ENCODE peak calls at places on chromosomes 16 and 17, in five cellular contexts. J is IMR-90, U is cardiac muscle cell, D is HepG2, O is astrocyte of the spinal cord. A is an unnamed sample.
A peak's percentile ranks its signal among the peaks of the same experiment; 100 is the strongest.

GRCh38 chr16:11792404-11793260 is 4.4 kb downstream of the ZC3H7A start:
- DNase-seq in D (peak; percentile 70), U (peak; percentile 48), O (no peak), J (no peak), A (no peak)

GRCh38 chr17:10052414-10052813 is 146.0 kb downstream of the GAS7 start:
- DNase-seq in D (no peak), O (no peak), U (no peak), J (no peak), A (no peak)

GRCh38 chr16:83967838-83968482 is at the start of gene NECAB2:
- DNase-seq in U (peak; percentile 72), J (peak; percentile 8), D (no peak), O (no peak), A (peak; percentile 76)

GRCh38 chr17:29326414-29326813 is 32.5 kb upstream of the NUFIP2 start:
- DNase-seq in D (no peak), O (no peak), J (no peak), U (no peak), A (no peak)

GRCh38 chr16:66344533-66345145 is 21.9 kb upstream of the CDH5 start:
- DNase-seq in J (peak; percentile 48), D (peak; percentile 29), U (peak; percentile 70), O (peak; percentile 51), A (peak; percentile 80)

GRCh38 chr17:46035112-46035818 is 36.2 kb downstream of the STH start:
- DNase-seq in U (no peak), O (peak; percentile 29), D (no peak), J (no peak), A (no peak)

GRCh38 chr17:49513616-49514373 is 18.7 kb downstream of the NGFR start:
- DNase-seq in D (no peak), O (no peak), J (no peak), U (no peak), A (no peak)

GRCh38 chr17:73156887-73157870 is 7.6 kb upstream of the SSTR2 start:
- DNase-seq in D (no peak), J (no peak), U (peak; percentile 61), O (no peak), A (no peak)

GRCh38 chr16:58661199-58661830 is 23.3 kb downstream of the SLC38A7 start:
- DNase-seq in D (peak; percentile 85), J (peak; percentile 91), O (peak; percentile 86), U (peak; percentile 76), A (peak; percentile 83)

GRCh38 chr16:58119509-58119845 is 9.7 kb downstream of the CFAP20 start:
- DNase-seq in J (no peak), D (no peak), U (no peak), O (no peak), A (no peak)

GRCh38 chr16:69077251-69077650 is 28.2 kb upstream of the HAS3 start:
- DNase-seq in D (no peak), J (peak; percentile 38), U (no peak), O (peak; percentile 71), A (peak; percentile 55)

GRCh38 chr17:60471451-60471850 is 49.2 kb downstream of the CHCT1 start:
- DNase-seq in O (no peak), J (no peak), D (no peak), U (no peak), A (no peak)

GRCh38 chr16:24203675-24204074 is 52.5 kb upstream of the CACNG3 start:
- DNase-seq in J (no peak), O (no peak), D (no peak), U (no peak), A (no peak)

GRCh38 chr17:43530303-43531081 is 15.6 kb downstream of the ETV4 start:
- DNase-seq in D (peak; percentile 100), U (peak; percentile 99), J (peak; percentile 93), O (peak; percentile 97), A (peak; percentile 97)

GRCh38 chr16:81850197-81850944 is 71.3 kb downstream of the PLCG2 start:
- DNase-seq in O (no peak), D (no peak), U (no peak), J (no peak), A (no peak)

GRCh38 chr17:29172589-29172988 is 7.6 kb downstream of the MYO18A start:
- DNase-seq in O (no peak), D (no peak), U (no peak), J (no peak), A (no peak)

GRCh38 chr16:85390511-85391174 is 222.5 kb upstream of the GSE1 start:
- DNase-seq in J (peak; percentile 95), O (peak; percentile 85), D (peak; percentile 90), U (no peak), A (peak; percentile 96)

GRCh38 chr16:85574672-85575475 is 38.2 kb upstream of the GSE1 start:
- DNase-seq in O (no peak), J (no peak), U (no peak), D (no peak), A (no peak)

DNA sequence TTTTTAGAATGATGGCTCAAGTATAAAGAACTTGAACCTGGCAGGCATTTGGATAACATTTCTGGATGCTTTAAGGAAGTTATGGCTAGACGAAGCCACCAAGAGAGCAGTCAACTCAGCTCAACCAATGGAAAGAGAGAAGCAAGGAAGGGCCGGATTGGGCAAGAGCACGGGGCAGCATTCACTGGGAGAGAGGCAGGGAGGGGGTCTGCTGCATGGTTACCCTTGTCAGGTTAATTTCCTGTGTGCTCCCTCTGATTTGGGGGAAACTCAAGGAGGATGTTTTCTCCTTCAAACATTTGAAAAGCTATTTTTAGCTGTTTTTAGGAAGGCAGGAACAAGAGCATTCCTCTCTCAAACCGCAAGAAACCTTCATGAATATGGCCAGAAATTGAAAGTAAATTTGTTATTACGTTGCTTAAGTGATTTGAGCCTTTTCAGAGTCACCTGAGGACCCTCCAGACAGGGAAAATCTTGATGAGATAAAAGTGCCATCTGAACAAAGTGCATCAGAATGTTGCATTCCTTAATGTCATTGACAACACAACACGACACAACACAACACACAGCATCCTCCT is 118.6 kb upstream of the ZFHX3 start:
- DNase-seq in J (no peak), O (no peak), U (no peak), D (no peak), A (no peak)
- H3K4me3 ChIP-seq in J (no peak overlapping the region), O (no peak overlapping the region), U (no peak overlapping the region), D (no peak overlapping the region), A (peak overlapping the region; percentile 8)

GRCh38 chr17:47802341-47803022 is 19.1 kb downstream of the OSBPL7 start:
- DNase-seq in O (peak; percentile 48), D (peak; percentile 67), U (peak; percentile 70), J (peak; percentile 41), A (peak; percentile 21)
- TF ChIP-seq CTCF in O (peak; percentile 74), D (peak; percentile 80), U (peak; percentile 69), J (peak; percentile 58), A (peak; percentile 56)

DNA sequence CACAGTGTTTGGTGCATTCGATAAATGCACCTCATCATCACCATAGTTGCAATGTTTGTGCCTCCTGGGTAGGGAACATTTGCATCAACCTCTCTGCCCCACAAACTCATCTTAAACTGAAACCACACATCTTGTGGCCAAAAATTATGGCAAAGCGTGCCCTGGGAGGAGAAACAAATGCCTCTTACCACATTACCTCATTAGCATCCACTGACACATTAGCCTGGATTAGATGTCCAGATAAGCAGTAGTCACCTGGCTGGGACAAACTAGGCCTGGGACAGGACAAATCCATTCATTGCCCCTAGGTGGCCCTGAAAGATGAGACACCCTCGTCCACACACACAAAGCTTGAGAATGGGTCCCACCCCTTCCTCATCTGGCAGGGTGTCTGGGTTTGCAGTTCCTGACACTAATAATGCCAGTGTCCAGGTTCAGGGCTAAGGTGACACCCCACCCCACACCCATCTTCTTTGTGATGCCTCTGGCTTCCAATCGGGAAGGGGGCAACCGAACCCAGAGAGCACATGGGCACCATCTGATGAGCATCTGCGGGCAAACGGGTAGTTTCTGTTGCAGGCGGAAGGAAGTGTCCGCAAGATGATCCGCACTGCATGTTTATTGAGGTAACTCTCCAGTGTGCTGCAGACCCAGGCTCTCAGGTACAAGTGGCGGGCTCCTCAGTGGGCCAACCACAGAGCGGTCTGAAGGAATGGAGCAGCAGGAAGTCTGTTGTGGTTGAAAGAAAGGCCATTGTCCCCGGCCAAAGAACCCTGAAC is 8.6 kb downstream of the XYLT1 start:
- DNase-seq in O (no peak), D (no peak), J (no peak), U (no peak), A (no peak)
- H3K4me3 ChIP-seq in O (no peak overlapping the region), D (no peak overlapping the region), J (no peak overlapping the region), U (no peak overlapping the region), A (no peak overlapping the region)

DNA sequence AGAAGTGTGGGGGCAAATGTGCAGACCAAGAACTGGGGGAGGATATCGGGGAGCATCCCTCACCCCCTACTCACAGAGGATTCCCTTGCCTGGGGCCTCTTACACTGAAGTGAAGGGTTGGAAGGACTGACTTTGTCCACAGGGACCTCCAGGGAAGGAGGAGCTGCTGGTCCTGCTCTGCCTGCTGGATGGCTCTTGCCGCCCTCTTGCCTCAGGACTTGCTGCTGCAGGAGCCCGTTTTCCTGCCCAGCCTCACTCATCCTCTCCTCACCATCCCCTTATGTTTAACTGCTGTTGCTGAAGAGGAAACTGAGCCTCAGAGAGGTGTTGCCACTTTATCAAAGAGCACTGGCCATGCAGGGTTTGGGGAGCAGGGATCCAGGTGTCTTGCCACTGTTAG is 3.7 kb upstream of the C17orf113 start:
- DNase-seq in O (no peak), D (no peak), J (no peak), U (no peak), A (no peak)
- TF ChIP-seq CTCF in O (no peak), D (no peak), J (no peak), U (no peak), A (no peak)

GRCh38 chr17:5975651-5976050 is 94.5 kb upstream of the WSCD1 start:
- DNase-seq in O (no peak), D (no peak), J (no peak), U (peak; percentile 31), A (no peak)
- H3K4me3 ChIP-seq in O (no peak overlapping the region), D (no peak overlapping the region), J (no peak overlapping the region), U (no peak overlapping the region), A (no peak overlapping the region)

DNA sequence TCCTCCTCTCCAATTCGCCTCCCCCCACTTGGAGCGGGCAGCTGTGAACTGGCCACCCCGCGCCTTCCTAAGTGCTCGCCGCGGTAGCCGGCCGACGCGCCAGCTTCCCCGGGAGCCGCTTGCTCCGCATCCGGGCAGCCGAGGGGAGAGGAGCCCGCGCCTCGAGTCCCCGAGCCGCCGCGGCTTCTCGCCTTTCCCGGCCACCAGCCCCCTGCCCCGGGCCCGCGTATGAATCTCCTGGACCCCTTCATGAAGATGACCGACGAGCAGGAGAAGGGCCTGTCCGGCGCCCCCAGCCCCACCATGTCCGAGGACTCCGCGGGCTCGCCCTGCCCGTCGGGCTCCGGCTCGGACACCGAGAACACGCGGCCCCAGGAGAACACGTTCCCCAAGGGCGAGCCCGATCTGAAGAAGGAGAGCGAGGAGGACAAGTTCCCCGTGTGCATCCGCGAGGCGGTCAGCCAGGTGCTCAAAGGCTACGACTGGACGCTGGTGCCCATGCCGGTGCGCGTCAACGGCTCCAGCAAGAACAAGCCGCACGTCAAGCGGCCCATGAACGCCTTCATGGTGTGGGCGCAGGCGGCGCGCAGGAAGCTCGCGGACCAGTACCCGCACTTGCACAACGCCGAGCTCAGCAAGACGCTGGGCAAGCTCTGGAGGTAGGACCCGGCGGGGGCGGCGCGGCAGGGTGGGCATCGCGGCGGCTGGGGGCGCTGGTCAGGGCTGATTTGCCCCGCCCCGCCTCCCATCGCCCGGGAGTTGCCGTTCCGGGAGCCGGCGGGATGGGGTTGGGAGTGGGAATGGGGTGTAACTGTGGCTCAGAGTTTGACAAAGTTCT is 563 bp downstream of the SOX9 start:
- DNase-seq in J (peak; percentile 69), O (peak; percentile 72), D (no peak), U (peak; percentile 64), A (peak; percentile 62)
- TF ChIP-seq CTCF in J (peak; percentile 25), O (no peak), D (peak; percentile 48), U (peak; percentile 19), A (no peak)

A was measured in foreskin fibroblast.